ENCODE peak calls at places on chromosome 3, in ten cellular contexts. Y, O, N, D, K, J, A, T, W and B are unnamed samples.

GRCh38 chr3:129052675-129053074 is 7.9 kb upstream of the GP9 start:
- DNase-seq in J (no peak), O (no peak), N (no peak), D (no peak), Y (no peak), A (no peak), K (peak; percentile 72), W (peak; percentile 55), T (peak; percentile 83), B (no peak)

GRCh38 chr3:15043772-15044171 is 21.3 kb downstream of the MRPS25 start:
- DNase-seq in J (no peak), Y (no peak), D (no peak), K (no peak), T (no peak), O (no peak), A (no peak), W (no peak), N (no peak), B (no peak)

GRCh38 chr3:107796786-107797185 is 274.0 kb downstream of the BBX start:
- DNase-seq in N (no peak), J (no peak), W (no peak), O (peak; percentile 57), A (no peak), Y (no peak), K (no peak), D (peak; percentile 25), T (no peak), B (no peak)

GRCh38 chr3:76203578-76203977 is 418.2 kb upstream of the ZNF717 start:
- DNase-seq in A (no peak), K (no peak), N (no peak), W (no peak), Y (no peak), J (no peak), D (no peak), O (no peak), T (no peak), B (no peak)

GRCh38 chr3:155585384-155585783 is 159.5 kb downstream of the PLCH1 start:
- DNase-seq in D (no peak), K (no peak), N (no peak), O (peak; percentile 13), J (no peak), W (no peak), A (no peak), Y (no peak), T (no peak), B (no peak)

GRCh38 chr3:184117649-184118048 is 17.5 kb upstream of the EIF2B5 start:
- DNase-seq in Y (no peak), W (no peak), D (no peak), T (no peak), O (no peak), A (no peak), K (no peak), J (no peak), N (no peak), B (no peak)

GRCh38 chr3:133444071-133444774 is 44.4 kb downstream of the BFSP2 start:
- DNase-seq in O (peak; percentile 68), N (no peak), A (no peak), D (no peak), J (no peak), Y (no peak), T (no peak), K (no peak), W (no peak), B (no peak)

GRCh38 chr3:138281561-138281960 is 48.1 kb downstream of the NME9 start:
- DNase-seq in K (no peak), T (no peak), O (no peak), N (no peak), D (no peak), W (no peak), A (no peak), J (no peak), Y (no peak), B (no peak)

GRCh38 chr3:177519588-177519987 is 322.3 kb upstream of the TBL1XR1 start:
- DNase-seq in N (no peak), J (no peak), D (no peak), A (no peak), T (peak; percentile 54), W (no peak), K (no peak), O (no peak), Y (no peak), B (no peak)

GRCh38 chr3:189132125-189132744 is 39.5 kb upstream of the TPRG1 start:
- DNase-seq in J (no peak), K (peak; percentile 58), Y (peak; percentile 77), D (peak; percentile 60), W (peak; percentile 44), T (peak; percentile 57), N (peak; percentile 51), O (peak; percentile 59), A (no peak), B (peak; percentile 34)

GRCh38 chr3:184765730-184766074 is 46.3 kb upstream of the VPS8 start:
- DNase-seq in A (no peak), N (no peak), Y (no peak), W (peak; percentile 9), K (no peak), T (no peak), J (no peak), D (peak; percentile 53), O (peak; percentile 51), B (no peak)

GRCh38 chr3:10432931-10433330 is 72.5 kb downstream of the ATP2B2 start:
- DNase-seq in T (no peak), D (no peak), W (no peak), A (no peak), O (no peak), K (no peak), J (no peak), Y (no peak), N (no peak), B (no peak)

GRCh38 chr3:42649783-42650182 is 3.7 kb upstream of the ZBTB47 start:
- DNase-seq in T (no peak), O (no peak), J (no peak), Y (no peak), N (no peak), D (no peak), K (no peak), A (no peak), W (no peak), B (no peak)

GRCh38 chr3:170038434-170039110 is 777 bp downstream of the GPR160 start:
- DNase-seq in N (no peak), Y (peak; percentile 19), O (no peak), J (no peak), W (peak; percentile 70), A (no peak), D (no peak), K (no peak), T (no peak), B (no peak)

GRCh38 chr3:40490916-40491315 is 14.0 kb downstream of the ZNF619 start:
- DNase-seq in N (no peak), O (no peak), K (no peak), A (no peak), T (no peak), W (no peak), J (no peak), D (no peak), Y (no peak), B (no peak)